ENCODE peak calls at places on chromosomes 11 and 22, in eight cellular contexts. K is HepG2, E is K562, P is GM23338, Y is sigmoid colon, D is spleen, X is prostate gland, M is upper lobe of left lung. C is an unnamed sample. For H3K4me1, the result is how much of the 10 kb centered on the place peaks cover.

GRCh38 chr11:79342686-79343085 is 98.1 kb downstream of the TENM4 start:
- DNase-seq in Y (no peak), E (no peak), P (no peak), K (no peak), D (no peak), M (no peak), X (no peak), C (no peak)

GRCh38 chr11:72617080-72617744 is 57.0 kb downstream of the PDE2A start:
- DNase-seq in Y (peak), D (no peak), P (no peak), E (no peak), M (no peak), X (no peak), K (no peak), C (no peak)

GRCh38 chr11:83278351-83278750 is 7.8 kb downstream of the CCDC90B start:
- DNase-seq in E (no peak), D (no peak), X (no peak), P (no peak), Y (no peak), M (no peak), K (no peak), C (no peak)

GRCh38 chr11:129189646-129190045 is 2.5 kb downstream of the ARHGAP32 start:
- DNase-seq in Y (no peak), E (no peak), K (no peak), X (no peak), D (no peak), P (no peak), M (no peak), C (no peak)

GRCh38 chr11:130095326-130095725 is 25.6 kb downstream of the APLP2 start:
- DNase-seq in X (no peak), Y (no peak), K (no peak), P (no peak), M (no peak), E (peak), D (no peak), C (no peak)

GRCh38 chr11:45096636-45097035 is 49.8 kb upstream of the PRDM11 start:
- DNase-seq in M (no peak), P (no peak), K (no peak), X (no peak), Y (no peak), E (no peak), D (no peak), C (peak)

GRCh38 chr11:71341173-71341572 is 88.8 kb upstream of the SHANK2 start:
- DNase-seq in E (no peak), M (no peak), X (no peak), D (peak), P (no peak), Y (no peak), K (no peak), C (no peak)

GRCh38 chr22:46935506-46936377 is 173.3 kb downstream of the TBC1D22A start:
- DNase-seq in D (no peak), P (no peak), K (peak), E (peak), M (no peak), Y (no peak), X (peak), C (peak)

GRCh38 chr22:47802446-47802845 is 1040.0 kb downstream of the TBC1D22A start:
- DNase-seq in E (no peak), M (no peak), Y (no peak), X (no peak), P (no peak), D (peak), K (no peak), C (peak)

GRCh38 chr11:126451211-126451802 is 95.8 kb downstream of the ST3GAL4 start:
- DNase-seq in X (no peak), P (no peak), K (no peak), E (no peak), M (no peak), Y (no peak), D (no peak), C (no peak)

GRCh38 chr11:96137357-96137756 is 205.6 kb downstream of the MAML2 start:
- DNase-seq in P (no peak), Y (no peak), X (no peak), D (no peak), M (no peak), K (no peak), E (no peak), C (no peak)

GRCh38 chr11:64120951-64121569 is 44.9 kb downstream of the MACROD1 start:
- DNase-seq in X (peak), E (no peak), Y (peak), D (no peak), P (no peak), K (no peak), M (peak), C (no peak)

GRCh38 chr22:49971232-49972162 is 10.9 kb downstream of the PIM3 start:
- DNase-seq in X (peak), M (peak), K (no peak), P (peak), D (peak), E (peak), Y (peak), C (peak)

GRCh38 chr22:49826603-49827306 is 918 bp downstream of the BRD1 start:
- DNase-seq in M (peak), E (no peak), K (no peak), D (peak), P (peak), X (peak), Y (peak), C (no peak)

GRCh38 chr11:108346451-108346850 is 120.9 kb downstream of the C11orf65 start:
- DNase-seq in M (no peak), E (no peak), D (no peak), P (no peak), X (no peak), K (no peak), Y (no peak), C (no peak)

GRCh38 chr11:61325649-61326414 is 7.1 kb downstream of the DDB1 start:
- DNase-seq in M (no peak), K (no peak), E (no peak), Y (no peak), D (no peak), P (no peak), X (peak), C (no peak)

GRCh38 chr22:33851985-33852384 is 68.3 kb downstream of the LARGE1 start:
- DNase-seq in K (no peak), E (no peak), D (no peak), Y (no peak), X (peak), M (no peak), P (no peak), C (no peak)

GRCh38 chr11:76773921-76774361 is 9.2 kb upstream of the TSKU start:
- DNase-seq in K (no peak), E (no peak), D (peak), X (peak), P (no peak), Y (no peak), M (no peak), C (no peak)

GRCh38 chr11:88359529-88359928 is 22.0 kb upstream of the CTSC start:
- DNase-seq in K (no peak), P (no peak), M (no peak), E (no peak), X (no peak), Y (no peak), D (no peak), C (no peak)

GRCh38 chr11:29019960-29020683 is 911.9 kb downstream of the METTL15 start:
- DNase-seq in D (no peak), M (no peak), K (no peak), E (no peak), P (peak), Y (no peak), X (no peak), C (no peak)

GRCh38 chr11:133115099-133115498 is 417.2 kb downstream of the OPCML start:
- DNase-seq in X (no peak), E (no peak), P (no peak), K (no peak), Y (no peak), D (no peak), M (no peak), C (no peak)

GRCh38 chr11:84255483-84255882 is 969.3 kb upstream of the CCDC90B start:
- DNase-seq in K (no peak), X (no peak), Y (no peak), E (no peak), P (no peak), D (no peak), M (no peak), C (no peak)

GRCh38 chr22:43203471-43203981 is 16.6 kb upstream of the TTLL12 start:
- DNase-seq in Y (no peak), D (no peak), K (no peak), P (peak), M (no peak), E (no peak), X (no peak), C (no peak)

GRCh38 chr22:38923463-38924196 is 33.8 kb upstream of the APOBEC3A start:
- DNase-seq in E (peak), D (no peak), M (peak), K (peak), P (peak), Y (peak), X (peak), C (peak)

GRCh38 chr11:69896250-69896649 is 77.0 kb upstream of the FGF3 start:
- DNase-seq in K (no peak), D (no peak), Y (no peak), P (no peak), E (no peak), X (no peak), M (no peak), C (no peak)

GRCh38 chr22:20440637-20441591 is 3.3 kb upstream of the SCARF2 start:
- DNase-seq in Y (peak), P (no peak), D (peak), M (no peak), E (no peak), K (no peak), X (no peak), C (peak)

GRCh38 chr22:20000246-20001081 is 16.2 kb downstream of the ARVCF start:
- DNase-seq in P (peak), M (no peak), E (no peak), K (peak), D (peak), X (no peak), Y (no peak), C (no peak)

GRCh38 chr22:36853407-36854099 is 7.3 kb upstream of the NCF4 start:
- DNase-seq in E (peak), X (no peak), Y (no peak), K (peak), M (peak), P (peak), D (peak), C (peak)

GRCh38 chr11:132008872-132009271 is 638.5 kb downstream of the NTM start:
- DNase-seq in M (no peak), D (no peak), K (no peak), P (peak), Y (no peak), X (no peak), E (no peak), C (no peak)

GRCh38 chr22:35150163-35151107 is 84.5 kb downstream of the ISX start:
- DNase-seq in P (peak), D (peak), Y (peak), M (peak), X (peak), K (peak), E (peak), C (peak)

GRCh38 chr11:71129624-71130023 is 122.8 kb downstream of the SHANK2 start:
- DNase-seq in Y (no peak), K (no peak), M (no peak), X (no peak), E (no peak), P (no peak), D (peak), C (no peak)

GRCh38 chr22:36770946-36771340 is 5.0 kb downstream of the IFT27 start:
- DNase-seq in K (no peak), Y (peak), P (no peak), X (no peak), D (peak), M (no peak), E (no peak), C (no peak)

GRCh38 chr11:112526699-112527410 is 266.2 kb upstream of the PLET1 start:
- DNase-seq in Y (no peak), K (no peak), X (no peak), P (no peak), M (no peak), E (no peak), D (no peak), C (no peak)

GRCh38 chr11:112523917-112524316 is 263.3 kb upstream of the PLET1 start:
- DNase-seq in E (no peak), D (no peak), M (no peak), K (no peak), Y (no peak), X (no peak), P (no peak), C (no peak)

GRCh38 chr11:112525844-112526590 is 265.4 kb upstream of the PLET1 start:
- DNase-seq in M (no peak), E (no peak), Y (no peak), K (no peak), X (no peak), P (no peak), D (no peak), C (no peak)

GRCh38 chr11:112524808-112525207 is 264.1 kb upstream of the PLET1 start:
- DNase-seq in X (no peak), D (no peak), M (no peak), K (no peak), E (no peak), P (no peak), Y (peak), C (no peak)

DNA sequence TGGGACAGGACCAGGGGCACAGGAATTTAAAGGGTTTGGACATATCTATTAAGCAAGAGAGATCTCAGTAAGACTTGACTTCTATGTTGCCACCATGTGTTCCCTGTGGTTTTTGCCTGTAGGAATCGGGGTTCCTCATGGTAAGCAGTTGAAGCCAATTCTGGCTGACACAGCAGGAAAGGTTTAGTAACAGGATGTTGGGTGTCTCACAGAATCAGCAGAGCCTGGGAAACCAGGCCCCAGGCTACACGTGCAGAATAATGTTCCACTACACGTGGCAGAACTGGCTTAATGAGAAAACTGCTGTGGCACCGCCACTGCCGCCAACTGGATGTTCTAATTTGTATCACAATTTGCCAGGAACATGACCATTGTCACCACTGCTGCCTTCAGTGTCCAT is 264.6 kb upstream of the PLET1 start:
- DNase-seq in D (no peak), X (no peak), M (peak), K (no peak), Y (peak), P (no peak), E (no peak), C (no peak)
- H3K4me1 ChIP-seq in D (under half), X (under half), M (under half), K (under half), Y (under half), P (under half), E (under half), C (under half)

GRCh38 chr22:31492151-31492550 is 2.5 kb upstream of the EIF4ENIF1 start:
- DNase-seq in P (no peak), E (no peak), D (no peak), K (no peak), Y (no peak), M (no peak), X (no peak), C (no peak)
- TF ChIP-seq POLR2AphosphoS5 in P (no peak), E (no peak), D (no peak), K (no peak), Y (no peak), M (no peak), X (no peak), C (no peak)

DNA sequence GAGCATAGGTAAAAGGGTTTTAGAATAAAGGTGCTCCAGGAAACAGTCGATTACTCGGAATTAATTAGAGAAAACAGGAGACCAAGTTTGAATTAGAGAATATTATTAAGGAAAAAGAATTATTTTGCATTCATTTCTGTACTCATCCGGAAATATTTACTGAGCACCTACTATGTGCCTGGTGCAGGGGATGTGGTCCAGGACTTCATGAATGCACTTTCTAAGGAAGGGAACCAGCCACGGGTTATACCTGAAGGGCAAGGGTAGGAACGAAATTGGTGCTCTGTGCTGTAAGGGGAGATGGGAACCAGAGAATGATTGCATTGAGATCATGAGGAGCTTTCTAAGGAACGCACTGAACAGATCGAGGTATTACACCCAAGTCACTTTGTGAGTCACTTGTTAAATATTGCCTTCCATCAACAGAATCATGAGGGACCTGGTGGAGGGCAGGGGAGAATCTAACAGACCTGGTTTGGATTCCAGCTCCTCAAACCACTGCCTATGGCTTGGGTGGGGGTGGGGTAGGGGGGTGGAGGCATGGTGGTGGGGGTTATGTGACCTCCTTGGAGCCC is 40.9 kb downstream of the C11orf96 start:
- DNase-seq in K (no peak), E (no peak), X (no peak), P (no peak), D (no peak), Y (no peak), M (peak), C (no peak)
- H3K4me1 ChIP-seq in K (half or more), E (under half), X (under half), P (under half), D (under half), Y (under half), M (under half), C (under half)

DNA sequence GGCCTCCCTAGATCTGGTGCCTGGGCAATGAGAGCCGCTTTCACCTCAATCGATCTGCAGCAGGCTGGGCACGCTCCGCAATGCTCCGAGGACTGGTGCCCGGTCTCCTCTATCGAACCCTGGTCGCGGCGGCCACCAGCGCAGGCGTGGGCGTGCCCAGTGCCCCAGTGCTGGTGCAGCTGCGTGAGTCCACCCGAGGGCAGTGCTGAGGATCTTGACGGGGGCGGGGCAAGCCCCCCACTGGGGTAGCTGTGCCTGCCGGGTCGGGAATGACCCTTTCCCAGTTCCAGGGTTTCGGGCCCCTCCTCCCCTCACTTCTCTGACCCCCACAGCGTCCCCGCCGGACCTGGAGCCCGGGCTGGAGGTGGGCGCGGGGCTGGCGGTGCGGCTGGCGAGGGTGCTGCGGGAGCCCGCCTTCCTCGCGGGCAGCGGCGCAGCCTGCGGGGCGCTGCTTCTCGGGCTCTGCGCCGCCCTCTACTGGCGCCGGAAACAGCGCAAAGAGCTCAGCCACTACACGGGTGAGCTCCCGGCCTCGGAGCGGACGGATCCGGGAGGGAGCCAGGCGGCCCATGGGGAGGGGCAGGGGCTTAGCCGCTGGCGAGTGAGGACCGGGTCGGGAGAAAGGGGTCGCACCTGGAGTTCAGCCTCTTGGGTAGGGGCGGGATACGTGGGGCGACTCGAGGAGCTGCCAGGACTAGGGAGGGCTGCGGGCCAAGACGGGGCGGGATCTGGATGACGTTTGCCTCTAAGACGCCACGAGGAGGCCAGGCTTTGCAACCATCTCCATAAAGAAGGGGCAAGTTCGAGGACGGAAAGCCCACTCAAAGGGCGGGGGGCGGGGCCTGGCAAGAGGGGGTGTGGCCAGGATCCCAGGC is 10.9 kb downstream of the ROBO3 start:
- DNase-seq in M (peak), D (peak), P (peak), K (peak), X (peak), Y (peak), E (peak), C (peak)
- TF ChIP-seq POLR2AphosphoS5 in M (peak), D (peak), P (peak), K (no peak), X (peak), Y (peak), E (no peak), C (no peak)

GRCh38 chr11:46672381-46672839 is 28.0 kb downstream of the ARHGAP1 start:
- DNase-seq in K (no peak), P (no peak), E (no peak), Y (peak), D (no peak), M (no peak), X (no peak), C (peak)

GRCh38 chr11:46671958-46672315 is 28.5 kb downstream of the ARHGAP1 start:
- DNase-seq in E (no peak), P (no peak), D (no peak), K (no peak), X (no peak), Y (peak), M (no peak), C (peak)

GRCh38 chr11:46675288-46675851 is 25.0 kb downstream of the ARHGAP1 start:
- DNase-seq in P (no peak), X (peak), K (peak), E (no peak), M (peak), Y (peak), D (peak), C (no peak)

GRCh38 chr11:46674463-46675287 is 25.7 kb downstream of the ARHGAP1 start:
- DNase-seq in Y (peak), X (no peak), E (no peak), D (peak), P (peak), M (peak), K (peak), C (peak)

GRCh38 chr11:46673713-46674462 is 26.5 kb downstream of the ARHGAP1 start:
- DNase-seq in P (no peak), X (no peak), K (no peak), E (no peak), D (peak), M (no peak), Y (peak), C (no peak)
- H3K4me1 ChIP-seq in P (under half), X (under half), K (under half), E (under half), D (under half), M (under half), Y (under half), C (under half)

GRCh38 chr11:35633827-35634226 is 15.6 kb downstream of the FJX1 start:
- DNase-seq in E (no peak), M (no peak), Y (no peak), P (no peak), K (peak), X (no peak), D (no peak), C (no peak)

GRCh38 chr11:35632301-35632700 is 14.0 kb downstream of the FJX1 start:
- DNase-seq in M (no peak), P (no peak), X (no peak), Y (no peak), K (no peak), E (no peak), D (no peak), C (no peak)

GRCh38 chr11:35626511-35626910 is 8.3 kb downstream of the FJX1 start:
- DNase-seq in Y (no peak), K (no peak), P (no peak), M (no peak), D (no peak), E (no peak), X (no peak), C (no peak)

GRCh38 chr11:35629511-35629910 is 11.3 kb downstream of the FJX1 start:
- DNase-seq in Y (no peak), D (no peak), P (peak), K (no peak), M (no peak), E (no peak), X (no peak), C (no peak)

DNA sequence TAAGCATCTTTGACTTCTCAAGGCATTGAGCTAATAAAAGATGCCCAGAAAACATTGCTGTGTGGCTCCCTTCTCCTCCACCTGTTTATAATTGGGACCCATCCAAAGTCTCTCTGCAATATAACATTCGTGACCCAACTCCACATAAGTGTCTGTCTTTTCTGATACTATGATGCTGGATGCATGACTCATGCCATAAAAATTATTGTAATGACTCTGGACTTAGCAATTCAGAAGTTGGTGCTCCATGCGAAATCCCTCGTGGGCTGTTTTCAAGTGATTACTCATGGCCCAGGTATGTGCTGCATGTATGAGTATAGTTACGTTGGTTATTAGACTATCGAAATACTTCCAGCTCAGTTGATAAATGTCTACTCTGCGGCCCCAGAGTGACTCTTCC is 11.7 kb downstream of the FJX1 start:
- DNase-seq in Y (no peak), P (no peak), M (peak), D (no peak), K (peak), X (no peak), E (no peak), C (no peak)
- TF ChIP-seq POLR2AphosphoS5 in Y (no peak), P (no peak), M (peak), D (no peak), K (no peak), X (no peak), E (no peak), C (no peak)